ENCODE peak calls at places on chromosomes 3 and 15, in nine cellular contexts. W is upper lobe of right lung; Z is neural crest cell; N is lower leg skin; R is fibroblast of the aortic adventitia; Y is thoracic aorta; T is RWPE1; A is CD4-positive, alpha-beta T cell; P is adrenal gland. D is an unnamed sample.

GRCh38 chr3:82087958-82088357 is 326.5 kb upstream of the GBE1 start:
- DNase-seq in W (no peak), Z (no peak), N (no peak), R (peak; percentile 82), Y (no peak), T (peak; percentile 54), A (no peak), P (no peak), D (no peak)

GRCh38 chr3:30286811-30287210 is 319.6 kb upstream of the TGFBR2 start:
- DNase-seq in W (no peak), Z (no peak), N (no peak), R (peak; percentile 49), Y (no peak), T (no peak), A (no peak), P (no peak), D (no peak)

GRCh38 chr3:12253521-12253920 is 35.3 kb upstream of the PPARG start:
- DNase-seq in W (no peak), Z (no peak), N (no peak), R (no peak), Y (no peak), T (no peak), A (no peak), P (no peak), D (no peak)

GRCh38 chr3:42509111-42509510 is 6.7 kb downstream of the VIPR1 start:
- DNase-seq in W (no peak), Z (no peak), N (no peak), R (no peak), Y (no peak), T (no peak), A (no peak), P (no peak), D (no peak)

GRCh38 chr3:114953215-114953799 is 193.8 kb downstream of the ZBTB20 start:
- DNase-seq in W (no peak), Z (no peak), N (no peak), R (no peak), Y (no peak), T (no peak), A (no peak), P (no peak), D (no peak)

GRCh38 chr3:47892284-47892683 is 89.3 kb downstream of the DHX30 start:
- DNase-seq in W (no peak), Z (no peak), N (no peak), R (no peak), Y (no peak), T (no peak), A (no peak), P (no peak), D (no peak)

GRCh38 chr3:156633335-156633734 is 41.1 kb upstream of the TIPARP start:
- DNase-seq in W (peak; percentile 75), Z (no peak), N (no peak), R (peak; percentile 86), Y (peak; percentile 15), T (no peak), A (no peak), P (peak; percentile 87), D (no peak)

GRCh38 chr3:195753609-195754008 is 32.8 kb downstream of the MUC20 start:
- DNase-seq in W (no peak), Z (no peak), N (no peak), R (no peak), Y (no peak), T (no peak), A (no peak), P (no peak), D (no peak)

GRCh38 chr3:149620291-149621020 is 37.4 kb downstream of the WWTR1 start:
- DNase-seq in W (no peak), Z (no peak), N (no peak), R (peak; percentile 83), Y (no peak), T (no peak), A (no peak), P (no peak), D (no peak)

GRCh38 chr15:67701669-67702068 is 123.6 kb upstream of the SKOR1 start:
- DNase-seq in W (no peak), Z (no peak), N (no peak), R (peak; percentile 51), Y (no peak), T (no peak), A (no peak), P (no peak), D (no peak)

GRCh38 chr15:39554746-39555387 is 26.0 kb upstream of the THBS1 start:
- DNase-seq in W (no peak), Z (no peak), N (no peak), R (no peak), Y (no peak), T (no peak), A (no peak), P (no peak), D (no peak)

GRCh38 chr15:87778358-87778757 is 478.2 kb downstream of the NTRK3 start:
- DNase-seq in W (no peak), Z (no peak), N (no peak), R (no peak), Y (no peak), T (no peak), A (no peak), P (no peak), D (no peak)

GRCh38 chr3:192128922-192129321 is 598.4 kb downstream of the FGF12 start:
- DNase-seq in W (no peak), Z (no peak), N (no peak), R (no peak), Y (no peak), T (no peak), A (no peak), P (no peak), D (no peak)

GRCh38 chr3:59245879-59246501 is 196.2 kb upstream of the CFAP20DC start:
- DNase-seq in W (no peak), Z (no peak), N (no peak), R (peak; percentile 79), Y (no peak), T (no peak), A (no peak), P (peak; percentile 53), D (no peak)

GRCh38 chr15:32718082-32718821 is 448 bp downstream of the GREM1 start:
- DNase-seq in W (no peak), Z (peak; percentile 5), N (no peak), R (no peak), Y (no peak), T (no peak), A (no peak), P (no peak), D (no peak)

GRCh38 chr15:32717290-32718081 is at the start of gene GREM1:
- DNase-seq in W (no peak), Z (peak; percentile 8), N (no peak), R (peak; percentile 65), Y (no peak), T (no peak), A (no peak), P (no peak), D (no peak)

GRCh38 chr15:32721594-32721993 is 3.8 kb downstream of the GREM1 start:
- DNase-seq in W (no peak), Z (no peak), N (no peak), R (no peak), Y (no peak), T (no peak), A (no peak), P (no peak), D (no peak)

GRCh38 chr15:32716960-32717289 is 879 bp upstream of the GREM1 start:
- DNase-seq in W (no peak), Z (no peak), N (no peak), R (no peak), Y (no peak), T (no peak), A (no peak), P (no peak), D (no peak)

GRCh38 chr15:32718822-32719716 is 1.3 kb downstream of the GREM1 start:
- DNase-seq in W (no peak), Z (peak; percentile 3), N (no peak), R (no peak), Y (no peak), T (no peak), A (no peak), P (no peak), D (no peak)
- TF ChIP-seq CTCF in W (no peak), Z (no peak), N (no peak), R (no peak), Y (no peak), T (no peak), A (no peak), P (no peak), D (no peak)

DNA sequence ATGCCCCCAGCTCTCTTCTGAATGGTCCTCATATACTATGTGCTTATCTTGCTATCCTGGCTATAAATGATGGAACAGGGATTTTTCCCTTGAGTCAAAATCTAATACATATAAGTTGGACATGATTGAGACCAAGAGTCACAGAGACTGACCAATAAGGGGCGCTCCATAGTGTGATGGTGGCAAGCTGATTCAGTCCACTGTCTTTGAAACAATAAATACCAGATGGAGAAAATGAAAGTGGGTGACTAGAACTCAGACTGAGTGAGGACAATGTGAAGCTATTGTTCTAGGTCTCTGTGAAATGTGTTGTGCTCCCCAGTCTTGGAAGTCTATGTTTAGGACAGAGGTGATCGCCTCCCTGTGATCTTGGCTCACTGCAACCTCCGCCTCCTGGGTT is 10.6 kb upstream of the FSTL1 start:
- DNase-seq in W (no peak), Z (no peak), N (no peak), R (no peak), Y (no peak), T (no peak), A (no peak), P (no peak), D (no peak)
- TF ChIP-seq CTCF in W (no peak), Z (no peak), N (no peak), R (no peak), Y (no peak), T (no peak), A (no peak), P (no peak), D (no peak)

DNA sequence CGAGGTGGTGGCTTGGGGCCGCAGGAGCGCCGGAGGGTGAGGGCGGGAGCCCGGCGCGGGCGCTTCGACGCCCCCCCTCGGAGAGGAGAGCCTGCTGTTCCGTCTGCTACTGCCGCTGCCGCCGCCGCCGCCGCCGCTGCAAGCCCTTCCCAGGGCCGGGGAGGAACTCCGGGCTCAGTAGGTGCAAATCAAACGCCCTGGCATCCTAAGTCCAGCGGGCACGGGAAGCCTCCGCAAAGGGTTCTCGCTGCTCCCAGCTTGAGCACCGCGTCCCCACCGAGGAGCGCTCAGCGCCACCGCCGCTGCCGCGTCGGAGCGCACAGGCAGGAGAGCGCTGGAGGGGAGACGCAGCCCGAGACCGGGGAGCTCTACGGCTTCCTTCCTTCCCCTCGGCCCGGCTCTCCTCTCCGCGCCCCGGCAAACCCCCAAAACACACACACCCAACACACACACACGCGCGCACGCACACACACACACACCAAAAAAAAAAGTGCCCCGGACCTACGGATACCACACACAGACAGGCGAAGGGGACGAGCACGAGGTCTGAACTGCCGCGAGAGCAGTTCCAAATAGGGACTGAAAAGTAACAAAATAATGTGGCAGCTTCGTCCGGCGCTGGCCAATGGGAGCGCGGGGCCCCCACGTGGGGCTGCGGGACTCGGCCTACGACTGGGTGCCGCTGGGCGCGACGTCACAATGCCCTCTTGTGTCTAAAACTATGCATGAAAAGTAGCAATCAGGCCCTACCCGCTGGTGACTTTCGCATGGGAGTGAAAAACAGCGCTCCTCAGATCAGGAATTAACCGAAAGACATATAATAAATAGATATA is at the start of gene TLE3:
- DNase-seq in W (peak; percentile 99), Z (peak; percentile 96), N (peak; percentile 99), R (peak; percentile 98), Y (peak; percentile 94), T (peak; percentile 100), A (peak; percentile 96), P (peak; percentile 100), D (peak; percentile 96)
- TF ChIP-seq CTCF in W (peak; percentile 59), Z (peak; percentile 57), N (no peak), R (peak; percentile 49), Y (peak; percentile 18), T (peak; percentile 46), A (peak; percentile 61), P (no peak), D (no peak)

GRCh38 chr15:76625267-76625666 is 279.9 kb downstream of the SCAPER start:
- DNase-seq in W (no peak), Z (no peak), N (no peak), R (no peak), Y (no peak), T (no peak), A (no peak), P (no peak), D (no peak)
- TF ChIP-seq CTCF in W (no peak), Z (no peak), N (no peak), R (no peak), Y (no peak), T (no peak), A (no peak), P (no peak), D (no peak)